ENCODE peak calls at places on chromosomes 3 and 15, in five cellular contexts. L is H9, N is neural progenitor cell, O is sigmoid colon, J is left ventricle myocardium inferior. Z is an unnamed sample.

GRCh38 chr3:157130138-157130880 is 29.6 kb downstream of the CCNL1 start:
- DNase-seq in L (peak), N (peak), O (peak), J (peak), Z (peak)

GRCh38 chr3:51708216-51708845 is 1.5 kb downstream of the GRM2 start:
- DNase-seq in L (peak), N (no peak), O (peak), J (no peak), Z (peak)

GRCh38 chr3:9183811-9184463 is 65.5 kb downstream of the SRGAP3 start:
- DNase-seq in L (peak), N (peak), O (no peak), J (no peak), Z (no peak)

GRCh38 chr3:113330742-113331141 is 110.6 kb downstream of the CFAP44 start:
- DNase-seq in L (no peak), N (no peak), O (no peak), J (no peak), Z (no peak)

GRCh38 chr3:156643729-156644389 is 30.5 kb upstream of the TIPARP start:
- DNase-seq in L (no peak), N (no peak), O (no peak), J (no peak), Z (no peak)

GRCh38 chr15:87496109-87496508 is 760.4 kb downstream of the NTRK3 start:
- DNase-seq in L (no peak), N (no peak), O (no peak), J (no peak), Z (no peak)

GRCh38 chr15:40787991-40788390 is 18.2 kb downstream of the C15orf62 start:
- DNase-seq in L (no peak), N (peak), O (no peak), J (no peak), Z (no peak)

GRCh38 chr3:177134166-177134565 is 63.1 kb downstream of the TBL1XR1 start:
- DNase-seq in L (no peak), N (no peak), O (no peak), J (no peak), Z (no peak)

GRCh38 chr15:80090879-80091503 is 31.5 kb downstream of the ZFAND6 start:
- DNase-seq in L (no peak), N (no peak), O (no peak), J (no peak), Z (no peak)

GRCh38 chr3:127260416-127260815 is 27.4 kb downstream of the PRR20G start:
- DNase-seq in L (no peak), N (no peak), O (no peak), J (no peak), Z (no peak)

GRCh38 chr3:162538906-162539305 is 1042.3 kb downstream of the OTOL1 start:
- DNase-seq in L (no peak), N (no peak), O (no peak), J (no peak), Z (no peak)

GRCh38 chr15:56616551-56616950 is 116.8 kb downstream of the ZNF280D start:
- DNase-seq in L (no peak), N (peak), O (no peak), J (no peak), Z (no peak)

GRCh38 chr15:95684693-95685115 is 645.8 kb upstream of the NR2F2 start:
- DNase-seq in L (no peak), N (no peak), O (no peak), J (no peak), Z (no peak)

GRCh38 chr3:48125026-48125704 is 63.1 kb downstream of the CDC25A start:
- DNase-seq in L (peak), N (no peak), O (no peak), J (no peak), Z (no peak)

GRCh38 chr3:103926936-103927335 is 1439.8 kb upstream of the ALCAM start:
- DNase-seq in L (peak), N (peak), O (no peak), J (no peak), Z (peak)

GRCh38 chr3:78096488-78097255 is 1056.8 kb downstream of the ROBO2 start:
- DNase-seq in L (no peak), N (no peak), O (no peak), J (no peak), Z (no peak)

GRCh38 chr15:80467311-80467714 is 63.1 kb downstream of the ARNT2 start:
- DNase-seq in L (no peak), N (no peak), O (no peak), J (no peak), Z (no peak)

GRCh38 chr3:125165189-125165947 is 47.2 kb downstream of the SLC12A8 start:
- DNase-seq in L (peak), N (peak), O (no peak), J (peak), Z (peak)

GRCh38 chr3:127216415-127217261 is 23.7 kb downstream of the PRR23E start:
- DNase-seq in L (no peak), N (no peak), O (no peak), J (no peak), Z (peak)

GRCh38 chr3:194387926-194388418 is 11.1 kb downstream of the GP5 start:
- DNase-seq in L (no peak), N (no peak), O (no peak), J (no peak), Z (peak)

GRCh38 chr3:153052096-153052460 is 109.9 kb upstream of the RAP2B start:
- DNase-seq in L (no peak), N (no peak), O (peak), J (no peak), Z (no peak)

GRCh38 chr15:91896656-91897055 is 43.1 kb downstream of the SLCO3A1 start:
- DNase-seq in L (no peak), N (no peak), O (no peak), J (no peak), Z (no peak)

GRCh38 chr15:69697913-69698312 is 245.3 kb downstream of the RPLP1 start:
- DNase-seq in L (no peak), N (no peak), O (no peak), J (peak), Z (no peak)

GRCh38 chr15:66805207-66805975 is 103.4 kb downstream of the SMAD6 start:
- DNase-seq in L (no peak), N (no peak), O (no peak), J (no peak), Z (peak)

GRCh38 chr3:126441256-126441880 is 34.3 kb downstream of the ZXDC start:
- DNase-seq in L (peak), N (no peak), O (peak), J (no peak), Z (no peak)

GRCh38 chr15:43932907-43933306 is 106.1 kb downstream of the WDR76 start:
- DNase-seq in L (no peak), N (no peak), O (no peak), J (peak), Z (no peak)

GRCh38 chr3:196219194-196219969 is 3.0 kb downstream of the SLC51A start:
- DNase-seq in L (no peak), N (peak), O (peak), J (peak), Z (peak)

GRCh38 chr15:56356616-56357015 is 8.6 kb upstream of the TEX9 start:
- DNase-seq in L (no peak), N (no peak), O (no peak), J (no peak), Z (no peak)

GRCh38 chr3:139514741-139515140 is 24.8 kb downstream of the RBP1 start:
- DNase-seq in L (no peak), N (no peak), O (no peak), J (no peak), Z (no peak)

GRCh38 chr3:105356988-105357387 is 9.7 kb upstream of the ALCAM start:
- DNase-seq in L (no peak), N (no peak), O (no peak), J (no peak), Z (no peak)

GRCh38 chr15:79161837-79162508 is 71.4 kb upstream of the RASGRF1 start:
- DNase-seq in L (no peak), N (no peak), O (no peak), J (no peak), Z (no peak)

GRCh38 chr15:41695750-41696436 is 35.7 kb downstream of the MGA start:
- DNase-seq in L (no peak), N (no peak), O (no peak), J (no peak), Z (no peak)

GRCh38 chr3:189233225-189233858 is 61.6 kb downstream of the TPRG1 start:
- DNase-seq in L (peak), N (peak), O (no peak), J (peak), Z (peak)

GRCh38 chr3:78496458-78496857 is 1271.3 kb downstream of the ROBO1 start:
- DNase-seq in L (no peak), N (no peak), O (no peak), J (no peak), Z (no peak)

GRCh38 chr3:126226376-126226775 is 46.0 kb upstream of the ALDH1L1 start:
- DNase-seq in L (no peak), N (peak), O (no peak), J (no peak), Z (no peak)

GRCh38 chr15:60554494-60554893 is 75.6 kb upstream of the ICE2 start:
- DNase-seq in L (no peak), N (no peak), O (no peak), J (no peak), Z (no peak)

GRCh38 chr15:60552224-60552623 is 73.3 kb upstream of the ICE2 start:
- DNase-seq in L (no peak), N (no peak), O (no peak), J (no peak), Z (no peak)

GRCh38 chr15:60553163-60553562 is 74.2 kb upstream of the ICE2 start:
- DNase-seq in L (no peak), N (no peak), O (no peak), J (no peak), Z (no peak)

GRCh38 chr15:60551147-60551780 is 72.3 kb upstream of the ICE2 start:
- DNase-seq in L (no peak), N (no peak), O (no peak), J (no peak), Z (no peak)

DNA sequence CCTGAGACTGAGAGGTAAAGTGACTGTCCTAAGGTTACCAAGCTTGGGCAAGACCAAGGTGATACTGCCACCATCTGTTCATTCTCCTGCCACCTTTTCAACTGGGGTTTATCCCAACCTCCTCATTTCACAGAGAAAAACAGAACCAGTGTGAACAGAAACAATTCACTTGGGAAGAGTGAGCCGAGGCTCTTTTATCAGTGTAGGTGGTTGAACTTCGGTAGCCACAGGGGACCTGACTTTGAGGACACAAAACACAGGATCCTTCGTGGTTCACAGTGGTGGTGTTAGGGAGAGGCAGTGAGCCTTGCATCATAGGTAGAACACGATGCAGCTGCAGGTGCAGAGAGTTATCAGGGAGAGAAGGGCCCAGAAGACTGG is 72.8 kb upstream of the ICE2 start:
- DNase-seq in L (no peak), N (no peak), O (no peak), J (no peak), Z (no peak)
- TF ChIP-seq CTCF in L (peak), N (peak), O (no peak), J (no peak), Z (no peak)

GRCh38 chr15:52011711-52012144 is 7.3 kb upstream of the MAPK6 start:
- DNase-seq in L (no peak), N (peak), O (no peak), J (no peak), Z (no peak)

GRCh38 chr15:52008698-52009434 is 10.2 kb upstream of the MAPK6 start:
- DNase-seq in L (no peak), N (no peak), O (no peak), J (no peak), Z (no peak)

GRCh38 chr15:52010633-52011595 is 8.1 kb upstream of the MAPK6 start:
- DNase-seq in L (no peak), N (no peak), O (peak), J (no peak), Z (no peak)

GRCh38 chr15:52013151-52013791 is 5.7 kb upstream of the MAPK6 start:
- DNase-seq in L (no peak), N (no peak), O (no peak), J (no peak), Z (no peak)

DNA sequence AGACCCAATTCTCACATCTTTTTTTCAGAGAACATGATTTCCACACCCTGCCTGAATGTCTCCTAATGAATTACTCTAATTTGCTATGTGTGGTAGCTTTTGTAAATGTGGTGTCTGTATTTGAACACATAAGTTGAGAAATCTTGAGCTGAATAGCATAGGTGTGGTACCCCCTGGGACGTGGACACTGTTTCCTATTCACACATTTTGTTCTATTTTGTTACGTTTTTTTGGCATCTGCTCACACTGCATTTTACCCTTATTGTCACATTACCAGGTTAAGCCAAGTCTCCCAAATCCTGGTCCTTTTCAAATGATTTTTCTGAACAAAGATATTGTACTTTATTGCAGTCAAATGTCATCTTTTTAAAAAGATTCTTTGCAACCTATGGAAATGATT is 6.8 kb upstream of the MAPK6 start:
- DNase-seq in L (no peak), N (no peak), O (no peak), J (no peak), Z (no peak)
- H3K27ac ChIP-seq in L (no peak), N (no peak), O (peak), J (peak), Z (no peak)

GRCh38 chr3:171833775-171834460 is 9.2 kb upstream of the TMEM212 start:
- DNase-seq in L (no peak), N (no peak), O (no peak), J (no peak), Z (no peak)

GRCh38 chr3:171835116-171835515 is 8.0 kb upstream of the TMEM212 start:
- DNase-seq in L (no peak), N (no peak), O (no peak), J (no peak), Z (no peak)

GRCh38 chr3:171833006-171833405 is 10.1 kb upstream of the TMEM212 start:
- DNase-seq in L (no peak), N (no peak), O (no peak), J (no peak), Z (no peak)

GRCh38 chr3:171835613-171836012 is 7.5 kb upstream of the TMEM212 start:
- DNase-seq in L (no peak), N (no peak), O (no peak), J (no peak), Z (no peak)

GRCh38 chr3:171834461-171834801 is 8.7 kb upstream of the TMEM212 start:
- DNase-seq in L (no peak), N (no peak), O (no peak), J (no peak), Z (no peak)
- TF ChIP-seq CTCF in L (no peak), N (no peak), O (no peak), J (no peak), Z (no peak)

GRCh38 chr15:52261026-52261425 is 34.6 kb downstream of the MYO5C start:
- DNase-seq in L (no peak), N (no peak), O (no peak), J (no peak), Z (no peak)
- H3K27ac ChIP-seq in L (peak), N (peak), O (peak), J (peak), Z (peak)

GRCh38 chr3:144242797-144243196 is 271.2 kb downstream of the DIPK2A start:
- DNase-seq in L (no peak), N (no peak), O (no peak), J (no peak), Z (no peak)

GRCh38 chr3:144241381-144241780 is 269.8 kb downstream of the DIPK2A start:
- DNase-seq in L (no peak), N (no peak), O (no peak), J (no peak), Z (no peak)

DNA sequence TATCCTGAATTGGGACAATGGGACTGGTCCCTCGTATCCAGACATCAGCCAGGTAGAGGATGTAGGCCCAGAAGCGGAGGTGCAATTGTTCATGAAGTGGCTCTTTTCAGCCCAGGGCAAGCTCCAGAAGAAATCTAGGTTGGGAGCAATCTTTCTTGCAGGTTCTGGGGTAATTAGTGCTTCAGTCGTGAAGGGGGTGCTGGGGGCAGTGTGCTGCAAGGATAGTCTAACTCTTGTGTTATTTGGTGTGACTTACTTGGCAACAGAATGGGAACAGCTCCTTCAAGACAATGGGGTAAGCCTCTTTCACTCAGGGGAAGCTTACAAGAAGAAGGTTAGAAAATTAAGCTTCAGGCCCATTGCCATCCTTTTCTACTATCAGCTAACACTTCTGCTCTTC is 273.0 kb downstream of the DIPK2A start:
- DNase-seq in L (peak), N (peak), O (no peak), J (no peak), Z (no peak)
- TF ChIP-seq CTCF in L (peak), N (no peak), O (no peak), J (no peak), Z (no peak)

GRCh38 chr3:138390582-138390932 is 42.2 kb downstream of the MRAS start:
- DNase-seq in L (no peak), N (no peak), O (no peak), J (no peak), Z (no peak)
- H3K27ac ChIP-seq in L (no peak), N (no peak), O (peak), J (peak), Z (peak)

GRCh38 chr3:38738630-38739395 is 77.2 kb downstream of the SCN10A start:
- DNase-seq in L (peak), N (peak), O (no peak), J (no peak), Z (no peak)
- TF ChIP-seq CTCF in L (peak), N (peak), O (no peak), J (peak), Z (peak)

Z was measured in tibial artery.